ENCODE peak calls at places on chromosomes 3 and 15, in four cellular contexts. V is activated gamma-delta T cell, A is cardiac fibroblast, T is mesenchymal stem cell. D is an unnamed sample.

GRCh38 chr3:15443826-15444524 is 16.6 kb downstream of the EAF1 start:
- DNase-seq in V (no peak), A (peak), T (peak), D (no peak)

GRCh38 chr3:126996905-126997304 is 14.0 kb downstream of the PLXNA1 start:
- DNase-seq in V (no peak), A (peak), T (no peak), D (no peak)

GRCh38 chr15:79071901-79072300 is 18.7 kb downstream of the RASGRF1 start:
- DNase-seq in V (no peak), A (peak), T (no peak), D (no peak)

GRCh38 chr3:157280786-157281185 is 120.8 kb upstream of the CCNL1 start:
- DNase-seq in V (no peak), A (peak), T (no peak), D (no peak)

GRCh38 chr15:77163806-77164384 is 93.0 kb upstream of the TSPAN3 start:
- DNase-seq in V (no peak), A (no peak), T (no peak), D (no peak)

GRCh38 chr3:188417329-188417728 is 263.4 kb downstream of the LPP start:
- DNase-seq in V (no peak), A (no peak), T (no peak), D (no peak)

GRCh38 chr15:100078511-100079220 is 263.1 kb downstream of the ADAMTS17 start:
- DNase-seq in V (no peak), A (no peak), T (peak), D (no peak)

GRCh38 chr3:169347597-169347996 is 315.9 kb downstream of the MECOM start:
- DNase-seq in V (no peak), A (no peak), T (no peak), D (no peak)

GRCh38 chr15:41544650-41545015 is 576 bp upstream of the RPAP1 start:
- DNase-seq in V (no peak), A (no peak), T (no peak), D (no peak)

GRCh38 chr3:17552351-17552750 is 190.1 kb downstream of the TBC1D5 start:
- DNase-seq in V (no peak), A (no peak), T (no peak), D (no peak)

GRCh38 chr15:63405159-63405558 is 23.5 kb upstream of the CA12 start:
- DNase-seq in V (no peak), A (no peak), T (no peak), D (no peak)

GRCh38 chr3:194487289-194488006 is 646 bp upstream of the ATP13A3 start:
- DNase-seq in V (peak), A (peak), T (no peak), D (peak)

GRCh38 chr15:65962187-65962586 is 92.9 kb downstream of the RAB11A start:
- DNase-seq in V (no peak), A (no peak), T (no peak), D (no peak)

GRCh38 chr15:51750942-51751686 is at the start of gene TMOD2:
- DNase-seq in V (peak), A (peak), T (peak), D (no peak)

GRCh38 chr3:58539636-58540035 is 2.6 kb upstream of the ACOX2 start:
- DNase-seq in V (no peak), A (no peak), T (peak), D (no peak)

GRCh38 chr3:30598663-30599545 is 7.5 kb upstream of the TGFBR2 start:
- DNase-seq in V (no peak), A (no peak), T (no peak), D (no peak)

GRCh38 chr3:114700637-114701234 is 406.9 kb downstream of the TIGIT start:
- DNase-seq in V (no peak), A (no peak), T (no peak), D (no peak)

GRCh38 chr3:173793963-173794362 is 396.4 kb downstream of the NLGN1 start:
- DNase-seq in V (no peak), A (no peak), T (no peak), D (no peak)

GRCh38 chr3:131526801-131527347 is 24.1 kb upstream of the MRPL3 start:
- DNase-seq in V (no peak), A (peak), T (peak), D (no peak)

GRCh38 chr3:10742031-10742671 is 73.9 kb upstream of the SLC6A11 start:
- DNase-seq in V (no peak), A (no peak), T (no peak), D (no peak)

GRCh38 chr15:77419050-77419835 is 661 bp downstream of the PEAK1 start:
- DNase-seq in V (peak), A (peak), T (peak), D (no peak)

GRCh38 chr3:98977520-98977919 is 76.0 kb upstream of the DCBLD2 start:
- DNase-seq in V (no peak), A (peak), T (peak), D (no peak)

GRCh38 chr3:150222646-150223045 is 185.5 kb upstream of the TSC22D2 start:
- DNase-seq in V (no peak), A (no peak), T (no peak), D (no peak)

GRCh38 chr15:60703196-60703933 is 224.4 kb upstream of the ICE2 start:
- DNase-seq in V (no peak), A (no peak), T (no peak), D (no peak)

GRCh38 chr3:17491601-17492000 is 250.8 kb downstream of the TBC1D5 start:
- DNase-seq in V (no peak), A (peak), T (peak), D (no peak)

GRCh38 chr3:5079761-5080160 is 42.3 kb upstream of the ARL8B start:
- DNase-seq in V (no peak), A (no peak), T (no peak), D (no peak)

GRCh38 chr3:188439080-188439479 is 285.1 kb downstream of the LPP start:
- DNase-seq in V (no peak), A (no peak), T (peak), D (peak)

GRCh38 chr3:22353126-22353525 is 602.1 kb upstream of the ZNF385D start:
- DNase-seq in V (no peak), A (no peak), T (no peak), D (no peak)

GRCh38 chr3:189137416-189137815 is 34.4 kb upstream of the TPRG1 start:
- DNase-seq in V (no peak), A (no peak), T (no peak), D (no peak)

GRCh38 chr15:59174846-59175831 is 31.5 kb upstream of the LDHAL6B start:
- DNase-seq in V (no peak), A (peak), T (peak), D (no peak)

D was measured in KG1.